ENCODE peak calls at places on chromosomes 11 and 22, in four cellular contexts. H is osteoblast, D is GM23248, O is lower lobe of right lung. G is an unnamed sample. For H3K4me1, the result is how much of the 10 kb centered on the place peaks cover.

GRCh38 chr22:38455530-38456271 is 702 bp upstream of the KCNJ4 start:
- DNase-seq in H (peak), D (no peak), O (no peak), G (no peak)

GRCh38 chr22:21038405-21038804 is 6.0 kb upstream of the SLC7A4 start:
- DNase-seq in H (no peak), D (peak), O (no peak), G (no peak)

GRCh38 chr11:64762916-64763803 is 3.4 kb upstream of the PYGM start:
- DNase-seq in H (peak), D (peak), O (no peak), G (no peak)

GRCh38 chr22:36595968-36596367 is 67.0 kb upstream of the EIF3D start:
- DNase-seq in H (no peak), D (no peak), O (no peak), G (no peak)

GRCh38 chr22:41998361-41999261 is at the start of gene WBP2NL:
- DNase-seq in H (peak), D (peak), O (peak), G (peak)

GRCh38 chr11:67060111-67060522 is 3.5 kb downstream of the RHOD start:
- DNase-seq in H (peak), D (peak), O (no peak), G (no peak)

GRCh38 chr11:57644748-57645715 is 4.7 kb downstream of the YPEL4 start:
- DNase-seq in H (peak), D (peak), O (peak), G (peak)

GRCh38 chr11:120880791-120881190 is 143.1 kb upstream of the TBCEL start:
- DNase-seq in H (no peak), D (peak), O (no peak), G (no peak)

GRCh38 chr11:67316882-67317364 is 13.6 kb downstream of the SSH3 start:
- DNase-seq in H (no peak), D (peak), O (no peak), G (no peak)

GRCh38 chr11:28939381-28939780 is 831.2 kb downstream of the METTL15 start:
- DNase-seq in H (no peak), D (no peak), O (no peak), G (no peak)

GRCh38 chr22:38230916-38231315 is 29.1 kb downstream of the MAFF start:
- DNase-seq in H (peak), D (no peak), O (no peak), G (no peak)

GRCh38 chr22:46802608-46803027 is 40.2 kb downstream of the TBC1D22A start:
- DNase-seq in H (no peak), D (no peak), O (no peak), G (no peak)

GRCh38 chr22:35541254-35541748 is 670 bp downstream of the RASD2 start:
- DNase-seq in H (peak), D (peak), O (no peak), G (no peak)

GRCh38 chr22:21816787-21817496 is 50.5 kb downstream of the MAPK1 start:
- DNase-seq in H (peak), D (peak), O (no peak), G (peak)

DNA sequence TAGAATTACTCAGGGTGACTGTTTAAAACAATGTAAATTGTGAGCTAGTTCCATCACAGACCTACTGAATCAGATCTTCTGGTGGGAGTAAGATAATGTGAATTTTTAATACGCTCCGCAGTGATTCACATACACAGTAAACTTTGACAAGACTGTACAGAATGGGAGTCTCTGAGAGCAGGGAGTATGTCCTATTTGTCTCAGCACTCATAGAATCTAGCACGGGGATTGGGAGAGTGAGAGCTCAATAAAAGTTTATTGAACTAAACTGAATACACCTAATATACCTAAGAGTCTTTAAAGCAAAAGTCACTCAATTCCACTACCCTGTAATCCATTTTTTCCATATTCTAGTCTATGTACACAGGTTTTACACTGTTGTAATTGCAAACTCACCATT is 11.2 kb upstream of the GAB2 start:
- DNase-seq in H (no peak), D (no peak), O (no peak), G (no peak)
- H3K4me3 ChIP-seq in H (no peak), D (no peak), O (no peak), G (no peak)

DNA sequence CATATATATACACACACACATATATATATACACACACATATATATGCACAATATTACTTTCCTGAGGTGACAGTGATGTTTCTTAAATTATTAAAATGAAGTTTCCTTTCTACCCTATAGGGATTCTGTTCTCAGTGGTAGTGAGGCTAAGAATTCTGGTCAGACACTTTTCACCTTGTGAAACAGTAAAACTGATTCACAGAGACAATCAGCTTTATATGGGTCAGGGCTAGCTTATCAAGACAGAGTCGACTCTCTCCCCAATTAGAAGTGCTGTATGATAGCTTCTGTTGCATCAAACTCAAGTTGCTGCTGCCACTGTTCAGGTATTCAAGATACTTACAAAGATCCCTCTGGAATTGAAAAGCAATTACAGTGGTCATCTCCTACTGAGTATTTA is 68.4 kb downstream of the ZBTB44 start:
- DNase-seq in H (no peak), D (no peak), O (no peak), G (no peak)
- H3K4me1 ChIP-seq in H (under half), D (under half), O (under half), G (under half)

DNA sequence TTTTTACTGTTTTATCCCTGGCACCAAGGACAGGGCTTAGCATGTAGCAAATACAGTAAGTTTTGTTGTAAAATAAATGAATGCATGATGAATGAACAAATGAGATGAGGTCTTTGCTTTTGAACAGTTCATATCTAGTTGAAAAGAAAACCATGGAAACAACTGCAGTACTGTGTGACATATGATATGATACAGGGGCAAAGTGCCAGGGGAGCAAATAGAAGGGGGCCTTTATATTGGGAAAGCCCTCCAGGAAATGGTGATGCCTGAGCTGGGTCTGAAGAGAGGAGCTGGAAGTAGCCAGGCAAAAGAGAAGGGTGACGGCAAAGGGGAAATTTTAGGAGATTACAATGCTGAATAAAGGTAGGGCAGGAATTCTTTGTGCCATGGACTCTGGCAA is 63.8 kb upstream of the UCP3 start:
- DNase-seq in H (no peak), D (no peak), O (no peak), G (no peak)
- H3K4me3 ChIP-seq in H (no peak), D (no peak), O (no peak), G (no peak)

GRCh38 chr22:45549739-45550138 is 47.1 kb downstream of the FBLN1 start:
- DNase-seq in H (no peak), D (peak), O (no peak), G (no peak)
- H3K4me1 ChIP-seq in H (under half), D (under half), O (half or more), G (under half)

GRCh38 chr11:721347-721912 is 15.4 kb downstream of the EPS8L2 start:
- DNase-seq in H (peak), D (no peak), O (no peak), G (no peak)
- H3K4me3 ChIP-seq in H (no peak), D (no peak), O (no peak), G (peak)

GRCh38 chr11:35006389-35007128 is 90.1 kb downstream of the PDHX start:
- DNase-seq in H (no peak), D (no peak), O (no peak), G (peak)

GRCh38 chr11:35009191-35009940 is 92.9 kb downstream of the PDHX start:
- DNase-seq in H (peak), D (peak), O (no peak), G (no peak)

GRCh38 chr11:35005156-35005780 is 88.8 kb downstream of the PDHX start:
- DNase-seq in H (no peak), D (no peak), O (no peak), G (no peak)

GRCh38 chr11:35009941-35010337 is 93.5 kb downstream of the PDHX start:
- DNase-seq in H (no peak), D (no peak), O (no peak), G (no peak)

DNA sequence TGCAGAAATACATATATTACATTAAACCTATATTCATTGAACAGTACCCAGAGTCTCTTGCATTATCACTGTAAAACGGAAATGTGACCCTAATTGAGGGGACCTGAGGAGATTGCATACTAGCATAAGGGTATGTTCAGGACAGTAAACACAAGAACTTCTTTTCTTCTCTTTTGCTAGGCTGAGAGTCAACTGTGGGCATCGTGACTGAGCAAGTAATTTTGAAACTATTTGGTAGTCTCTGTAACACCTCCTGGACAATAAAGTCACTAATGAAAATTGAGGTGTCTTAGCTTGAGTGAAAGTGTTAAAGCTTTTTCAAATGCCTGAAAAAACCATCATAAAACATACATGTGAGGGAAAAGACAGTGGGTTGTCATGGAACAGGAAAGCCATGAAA is 90.9 kb downstream of the PDHX start:
- DNase-seq in H (peak), D (no peak), O (no peak), G (no peak)
- H3K4me1 ChIP-seq in H (under half), D (under half), O (under half), G (under half)

DNA sequence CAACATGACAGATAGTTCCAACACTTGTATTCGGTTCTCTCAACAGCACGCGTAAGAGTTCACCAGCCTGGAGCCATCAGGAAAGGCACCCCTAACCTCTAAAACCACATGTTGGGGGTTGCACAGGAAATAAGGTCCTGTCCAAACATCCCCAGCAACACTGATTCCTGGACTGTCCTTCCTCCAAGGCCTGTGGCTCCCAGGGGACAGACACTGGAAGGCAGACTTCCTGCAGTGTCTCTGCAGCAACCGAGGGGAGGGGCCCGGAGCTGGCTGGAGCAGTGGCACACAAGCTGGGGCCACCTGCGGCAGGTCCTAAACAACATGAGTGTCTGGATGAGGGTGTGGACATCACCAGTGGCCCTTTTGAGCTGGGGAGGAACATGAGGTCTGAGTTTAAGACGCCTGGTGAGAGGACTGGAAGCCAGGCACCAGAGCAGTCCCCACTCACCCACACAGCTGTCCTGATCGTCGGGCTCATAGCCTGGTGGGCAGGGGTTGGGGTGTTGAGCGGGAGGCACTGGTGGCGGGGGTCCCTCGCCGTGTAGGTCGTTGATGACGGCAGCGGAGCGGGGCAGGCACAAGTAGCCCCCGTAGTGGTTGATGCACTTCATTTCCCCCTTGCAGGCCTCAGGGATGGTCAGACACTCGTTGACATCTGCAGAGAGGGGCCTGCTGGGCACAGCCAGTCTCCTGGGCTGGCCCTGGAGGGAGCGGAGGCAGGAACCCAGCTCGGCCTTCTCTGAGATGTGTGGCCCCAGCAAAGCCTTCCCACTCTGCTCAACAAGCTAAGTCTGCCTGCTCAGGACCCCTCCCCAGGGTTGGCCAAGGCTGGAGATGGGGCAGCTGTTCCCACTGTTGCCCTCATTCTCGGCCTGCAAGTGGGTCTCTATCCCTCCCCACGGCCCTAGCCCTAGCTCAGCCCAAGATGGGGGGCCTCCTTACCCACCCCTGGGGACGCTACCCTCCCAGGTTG is 1.6 kb downstream of the EFEMP2 start:
- DNase-seq in H (peak), D (no peak), O (peak), G (no peak)
- H3K4me3 ChIP-seq in H (peak), D (peak), O (peak), G (no peak)